ENCODE peak calls at places on chromosomes 2 and 18, in five cellular contexts. T, L, K, M and P are unnamed samples.

GRCh38 chr2:239263937-239264837 is 136.6 kb downstream of the HDAC4 start:
- DNase-seq in T (no peak), L (no peak), K (peak), M (no peak), P (no peak)

GRCh38 chr2:203650860-203651613 is 55.4 kb upstream of the CD28 start:
- DNase-seq in T (no peak), L (peak), K (no peak), M (peak), P (no peak)

GRCh38 chr2:41267929-41268659 is 779.7 kb upstream of the PKDCC start:
- DNase-seq in T (no peak), L (no peak), K (no peak), M (no peak), P (no peak)

GRCh38 chr18:60019463-60019840 is 119.7 kb downstream of the PMAIP1 start:
- DNase-seq in T (no peak), L (no peak), K (no peak), M (peak), P (peak)

GRCh38 chr2:101223814-101224231 is 28.9 kb upstream of the CNOT11 start:
- DNase-seq in T (no peak), L (no peak), K (no peak), M (no peak), P (no peak)

GRCh38 chr2:177740718-177741117 is 331.9 kb downstream of the PDE11A start:
- DNase-seq in T (no peak), L (no peak), K (no peak), M (no peak), P (no peak)

GRCh38 chr2:10762651-10763460 is 41.4 kb downstream of the ATP6V1C2 start:
- DNase-seq in T (no peak), L (no peak), K (no peak), M (no peak), P (no peak)

GRCh38 chr2:171432969-171433762 is 624 bp downstream of the METTL8 start:
- DNase-seq in T (no peak), L (no peak), K (no peak), M (peak), P (no peak)

GRCh38 chr2:28663359-28663758 is 88.3 kb upstream of the PPP1CB start:
- DNase-seq in T (no peak), L (no peak), K (no peak), M (no peak), P (no peak)

GRCh38 chr2:149559341-149560068 is 28.1 kb downstream of the MMADHC start:
- DNase-seq in T (no peak), L (no peak), K (no peak), M (no peak), P (no peak)